ENCODE peak calls at places on chromosomes 13 and 19, in five cellular contexts. One of them, this sample, is unnamed.

GRCh38 chr19:7815325-7815724 is 14.7 kb upstream of the EVI5L start:
- DNase-seq in IMR-90: no peak
- DNase-seq in body of pancreas: no peak
- DNase-seq in tibial nerve: no peak
- DNase-seq in esophagus squamous epithelium: no peak
- DNase-seq in this sample: no peak

GRCh38 chr13:20609145-20609544 is 42.2 kb downstream of the IFT88 start:
- DNase-seq in IMR-90: peak
- DNase-seq in tibial nerve: no peak
- DNase-seq in body of pancreas: no peak
- DNase-seq in esophagus squamous epithelium: no peak
- DNase-seq in this sample: no peak

GRCh38 chr13:20525601-20526544 is at the start of gene CRYL1:
- DNase-seq in body of pancreas: peak
- DNase-seq in IMR-90: peak
- DNase-seq in esophagus squamous epithelium: peak
- DNase-seq in tibial nerve: peak
- DNase-seq in this sample: peak

GRCh38 chr13:27975579-27976361 is 6.7 kb upstream of the CDX2 start:
- DNase-seq in body of pancreas: peak
- DNase-seq in tibial nerve: no peak
- DNase-seq in IMR-90: no peak
- DNase-seq in esophagus squamous epithelium: no peak
- DNase-seq in this sample: no peak

GRCh38 chr13:26881154-26881553 is 120.6 kb upstream of the GPR12 start:
- DNase-seq in body of pancreas: no peak
- DNase-seq in esophagus squamous epithelium: no peak
- DNase-seq in IMR-90: peak
- DNase-seq in tibial nerve: no peak
- DNase-seq in this sample: peak

GRCh38 chr13:65638572-65639168 is 1591.5 kb downstream of the PCDH9 start:
- DNase-seq in tibial nerve: no peak
- DNase-seq in esophagus squamous epithelium: no peak
- DNase-seq in body of pancreas: no peak
- DNase-seq in IMR-90: peak
- DNase-seq in this sample: no peak

GRCh38 chr13:62433660-62434059 is 1018.0 kb upstream of the PCDH20 start:
- DNase-seq in esophagus squamous epithelium: no peak
- DNase-seq in IMR-90: no peak
- DNase-seq in tibial nerve: no peak
- DNase-seq in body of pancreas: no peak
- DNase-seq in this sample: no peak

GRCh38 chr13:37453246-37453645 is 145.3 kb downstream of the POSTN start:
- DNase-seq in body of pancreas: no peak
- DNase-seq in IMR-90: no peak
- DNase-seq in esophagus squamous epithelium: no peak
- DNase-seq in tibial nerve: no peak
- DNase-seq in this sample: no peak

GRCh38 chr19:52535831-52536800 is 8.6 kb downstream of the ZNF808 start:
- DNase-seq in body of pancreas: peak
- DNase-seq in IMR-90: peak
- DNase-seq in tibial nerve: peak
- DNase-seq in esophagus squamous epithelium: peak
- DNase-seq in this sample: peak

GRCh38 chr13:74270018-74270417 is 135.8 kb upstream of the KLF12 start:
- DNase-seq in esophagus squamous epithelium: no peak
- DNase-seq in body of pancreas: no peak
- DNase-seq in tibial nerve: no peak
- DNase-seq in IMR-90: peak
- DNase-seq in this sample: no peak

GRCh38 chr13:57740719-57741118 is 109.2 kb downstream of the PCDH17 start:
- DNase-seq in body of pancreas: no peak
- DNase-seq in IMR-90: no peak
- DNase-seq in esophagus squamous epithelium: no peak
- DNase-seq in tibial nerve: no peak
- DNase-seq in this sample: no peak

GRCh38 chr13:80116107-80116506 is 224.8 kb downstream of the SPRY2 start:
- DNase-seq in IMR-90: peak
- DNase-seq in body of pancreas: no peak
- DNase-seq in esophagus squamous epithelium: no peak
- DNase-seq in tibial nerve: no peak
- DNase-seq in this sample: no peak

GRCh38 chr13:44125943-44126469 is 246.3 kb downstream of the LACC1 start:
- DNase-seq in tibial nerve: no peak
- DNase-seq in esophagus squamous epithelium: no peak
- DNase-seq in IMR-90: peak
- DNase-seq in body of pancreas: no peak
- DNase-seq in this sample: peak

GRCh38 chr19:17688853-17689595 is 870 bp upstream of the UNC13A start:
- DNase-seq in body of pancreas: no peak
- DNase-seq in tibial nerve: no peak
- DNase-seq in esophagus squamous epithelium: no peak
- DNase-seq in IMR-90: no peak
- DNase-seq in this sample: no peak

GRCh38 chr19:29263305-29264080 is 50.5 kb upstream of the UQCRFS1 start:
- DNase-seq in esophagus squamous epithelium: no peak
- DNase-seq in body of pancreas: peak
- DNase-seq in IMR-90: peak
- DNase-seq in tibial nerve: peak
- DNase-seq in this sample: no peak

GRCh38 chr19:912181-913079 is 589 bp downstream of the R3HDM4 start:
- DNase-seq in tibial nerve: no peak
- DNase-seq in esophagus squamous epithelium: no peak
- DNase-seq in body of pancreas: no peak
- DNase-seq in IMR-90: no peak
- DNase-seq in this sample: no peak

GRCh38 chr19:54266133-54266532 is 9.1 kb upstream of the LILRB5 start:
- DNase-seq in body of pancreas: peak
- DNase-seq in IMR-90: peak
- DNase-seq in esophagus squamous epithelium: no peak
- DNase-seq in tibial nerve: peak
- DNase-seq in this sample: peak
- TF ChIP-seq CTCF in body of pancreas: peak
- TF ChIP-seq CTCF in IMR-90: peak
- TF ChIP-seq CTCF in esophagus squamous epithelium: peak
- TF ChIP-seq CTCF in tibial nerve: peak
- TF ChIP-seq CTCF in this sample: no peak

GRCh38 chr13:40981949-40982348 is 37.2 kb downstream of the ELF1 start:
- DNase-seq in IMR-90: no peak
- DNase-seq in body of pancreas: no peak
- DNase-seq in esophagus squamous epithelium: no peak
- DNase-seq in tibial nerve: no peak
- DNase-seq in this sample: no peak

GRCh38 chr13:40982772-40983171 is 36.3 kb downstream of the ELF1 start:
- DNase-seq in esophagus squamous epithelium: no peak
- DNase-seq in body of pancreas: no peak
- DNase-seq in tibial nerve: no peak
- DNase-seq in IMR-90: peak
- DNase-seq in this sample: peak

GRCh38 chr13:40979232-40979631 is 39.9 kb downstream of the ELF1 start:
- DNase-seq in body of pancreas: no peak
- DNase-seq in esophagus squamous epithelium: no peak
- DNase-seq in IMR-90: no peak
- DNase-seq in tibial nerve: no peak
- DNase-seq in this sample: no peak

GRCh38 chr13:40981361-40981760 is 37.8 kb downstream of the ELF1 start:
- DNase-seq in tibial nerve: no peak
- DNase-seq in esophagus squamous epithelium: no peak
- DNase-seq in IMR-90: no peak
- DNase-seq in body of pancreas: no peak
- DNase-seq in this sample: no peak

DNA sequence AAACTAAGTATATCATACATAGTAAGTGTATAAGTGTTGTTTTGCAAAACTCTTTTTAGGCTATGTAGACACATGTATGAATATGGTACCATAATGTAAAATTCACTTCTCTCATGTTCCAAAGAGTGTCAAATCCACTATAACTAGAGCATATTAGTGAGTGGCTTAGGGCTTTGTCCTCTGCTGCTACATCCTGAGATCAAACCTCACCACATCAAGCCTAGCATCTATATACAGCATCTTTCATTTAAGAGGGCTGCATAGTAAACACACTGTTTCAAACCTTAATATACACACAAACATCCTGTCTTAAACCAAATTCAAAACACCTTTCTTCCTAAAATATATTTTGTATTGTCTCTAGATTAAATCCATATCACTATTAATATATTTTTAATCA is 38.6 kb downstream of the ELF1 start:
- DNase-seq in esophagus squamous epithelium: no peak
- DNase-seq in body of pancreas: no peak
- DNase-seq in tibial nerve: no peak
- DNase-seq in IMR-90: no peak
- DNase-seq in this sample: no peak
- H3K4me3 ChIP-seq in esophagus squamous epithelium: peak
- H3K4me3 ChIP-seq in body of pancreas: no peak
- H3K4me3 ChIP-seq in tibial nerve: peak
- H3K4me3 ChIP-seq in IMR-90: no peak
- H3K4me3 ChIP-seq in this sample: no peak

DNA sequence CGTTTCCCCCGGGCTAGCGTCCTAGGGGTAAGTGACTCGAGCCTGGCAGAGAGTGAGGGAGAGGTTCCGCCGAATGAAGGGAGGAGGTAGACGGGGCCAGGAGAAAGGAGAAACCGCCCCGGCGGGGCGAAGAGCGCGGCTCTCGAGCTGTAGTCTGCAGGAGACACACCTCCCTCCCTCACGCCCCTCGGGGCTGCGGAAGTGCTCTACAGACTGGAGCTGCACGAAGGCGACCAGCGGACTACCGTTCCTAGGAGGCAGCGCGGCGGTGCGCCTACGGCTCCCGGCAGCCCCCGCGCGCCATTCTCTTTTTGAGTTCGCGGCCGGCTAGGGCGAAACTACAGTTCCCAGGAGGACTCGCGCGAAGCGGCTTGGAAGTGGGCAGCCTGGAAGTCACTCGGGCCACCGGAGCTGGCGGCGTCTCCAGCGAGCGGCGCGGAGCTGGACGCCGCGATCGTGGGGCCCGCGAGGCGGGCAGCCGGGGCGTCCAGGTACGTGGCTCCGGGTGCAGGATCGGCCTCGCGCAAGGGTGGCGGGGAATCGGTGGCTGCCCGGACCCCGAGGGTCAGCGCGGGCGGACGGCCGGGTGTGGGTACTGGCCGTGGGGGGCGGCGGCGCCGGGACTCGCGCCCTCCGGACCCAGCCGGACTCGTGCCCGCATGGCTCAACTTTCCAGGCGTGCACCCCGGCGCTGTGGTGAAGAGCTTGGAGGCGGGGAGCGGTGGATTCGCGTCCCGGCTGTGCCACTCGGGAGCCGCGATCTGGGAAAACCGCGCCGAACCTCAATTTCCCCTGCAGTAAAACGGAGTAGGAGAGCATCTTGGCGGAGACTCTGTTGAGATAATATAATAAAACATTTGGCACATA is at the start of gene SIPA1L3:
- DNase-seq in body of pancreas: peak
- DNase-seq in IMR-90: peak
- DNase-seq in tibial nerve: peak
- DNase-seq in esophagus squamous epithelium: peak
- DNase-seq in this sample: peak
- TF ChIP-seq POLR2A in body of pancreas: peak
- TF ChIP-seq POLR2A in IMR-90: peak
- TF ChIP-seq POLR2A in tibial nerve: peak
- TF ChIP-seq POLR2A in esophagus squamous epithelium: peak
- TF ChIP-seq POLR2A in this sample: peak

DNA sequence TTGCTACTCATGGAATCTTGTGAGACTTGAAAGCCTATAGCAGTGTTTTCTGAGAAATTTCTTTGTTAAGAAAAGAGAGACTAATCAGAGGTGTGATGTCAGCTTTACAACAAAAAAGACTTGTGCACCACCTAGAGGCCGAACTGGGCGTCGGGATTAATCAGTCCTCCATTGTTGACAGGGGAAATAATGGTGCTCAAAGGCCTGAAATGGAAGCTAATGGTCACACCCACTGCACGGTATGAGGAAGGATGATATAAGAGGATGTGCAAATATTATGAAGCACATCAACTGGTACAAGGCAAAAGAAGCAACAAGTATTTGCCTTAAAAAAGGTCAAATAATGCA is 480.2 kb upstream of the MIR17HG start:
- DNase-seq in esophagus squamous epithelium: peak
- DNase-seq in tibial nerve: peak
- DNase-seq in IMR-90: peak
- DNase-seq in body of pancreas: peak
- DNase-seq in this sample: peak
- TF ChIP-seq CTCF in esophagus squamous epithelium: peak
- TF ChIP-seq CTCF in tibial nerve: peak
- TF ChIP-seq CTCF in IMR-90: peak
- TF ChIP-seq CTCF in body of pancreas: peak
- TF ChIP-seq CTCF in this sample: peak